ENCODE peak calls at places on chromosomes 13 and 19, in nine cellular contexts. Z is kidney, M is GM06990, S is left ventricle myocardium inferior, R is cardiac muscle cell, N is WERI-Rb-1, T is astrocyte of the spinal cord, L is fibroblast of lung, I is suprapubic skin. D is an unnamed sample.

GRCh38 chr13:75760182-75760981 is 124.3 kb downstream of the LMO7 start:
- DNase-seq in R (no peak), S (no peak), T (no peak), I (no peak), Z (peak), M (no peak), L (peak), N (no peak), D (peak)

GRCh38 chr13:42612021-42612765 is 38.2 kb downstream of the TNFSF11 start:
- DNase-seq in L (no peak), M (no peak), R (no peak), T (peak), N (no peak), I (no peak), S (no peak), Z (no peak), D (no peak)

GRCh38 chr13:21696865-21697448 is 26.1 kb downstream of the FGF9 start:
- DNase-seq in L (no peak), M (no peak), N (no peak), S (no peak), Z (no peak), T (no peak), I (no peak), R (no peak), D (no peak)

GRCh38 chr19:37551123-37551993 is 43.2 kb downstream of the ZNF571 start:
- DNase-seq in I (no peak), T (peak), S (peak), M (peak), L (peak), N (peak), Z (no peak), R (peak), D (no peak)

GRCh38 chr19:22603518-22604440 is 30.3 kb upstream of the ZNF492 start:
- DNase-seq in Z (no peak), S (no peak), L (no peak), I (no peak), M (no peak), R (no peak), N (no peak), T (no peak), D (no peak)

GRCh38 chr19:48480151-48480475 is 10.9 kb downstream of the CYTH2 start:
- DNase-seq in L (no peak), I (no peak), T (peak), S (peak), N (no peak), M (no peak), Z (peak), R (peak), D (no peak)

GRCh38 chr19:10517760-10518443 is 655 bp upstream of the S1PR5 start:
- DNase-seq in M (no peak), S (no peak), Z (peak), L (no peak), I (no peak), R (peak), N (no peak), T (no peak), D (peak)

GRCh38 chr13:51579676-51580075 is 4.6 kb upstream of the WDFY2 start:
- DNase-seq in Z (no peak), T (no peak), I (no peak), S (no peak), L (no peak), R (no peak), M (no peak), N (no peak), D (no peak)

GRCh38 chr13:43005460-43006236 is 13.6 kb upstream of the EPSTI1 start:
- DNase-seq in R (peak), N (no peak), S (no peak), L (peak), M (no peak), Z (no peak), T (peak), I (no peak), D (no peak)

GRCh38 chr13:35767256-35767981 is 290.9 kb upstream of the MAB21L1 start:
- DNase-seq in N (peak), R (no peak), Z (no peak), L (no peak), M (no peak), I (no peak), S (no peak), T (no peak), D (no peak)

GRCh38 chr13:113109151-113110047 is 3.8 kb downstream of the F7 start:
- DNase-seq in Z (peak), I (peak), T (no peak), S (peak), R (no peak), M (no peak), L (no peak), N (no peak), D (peak)

GRCh38 chr13:80727321-80727975 is 386.5 kb upstream of the SPRY2 start:
- DNase-seq in N (no peak), T (no peak), R (peak), L (no peak), Z (no peak), M (no peak), S (no peak), I (no peak), D (no peak)

GRCh38 chr13:41565221-41565620 is 107.9 kb downstream of the RGCC start:
- DNase-seq in I (no peak), R (peak), M (no peak), T (peak), N (no peak), Z (no peak), S (no peak), L (peak), D (no peak)

GRCh38 chr13:112596220-112596619 is 8.3 kb upstream of the TUBGCP3 start:
- DNase-seq in T (no peak), M (no peak), I (no peak), N (no peak), R (peak), S (no peak), L (peak), Z (no peak), D (no peak)

GRCh38 chr13:51244637-51245405 is 22.6 kb downstream of the FAM124A start:
- DNase-seq in L (no peak), I (no peak), S (no peak), N (no peak), M (no peak), Z (no peak), T (no peak), R (no peak), D (no peak)

GRCh38 chr19:24033962-24034342 is 53.0 kb upstream of the ZNF254 start:
- DNase-seq in R (peak), I (peak), L (peak), S (peak), M (no peak), Z (peak), N (peak), T (peak), D (peak)

GRCh38 chr19:12997225-12997966 is 2.1 kb downstream of the NFIX start:
- DNase-seq in M (no peak), L (no peak), R (no peak), N (no peak), Z (no peak), T (no peak), I (no peak), S (no peak), D (no peak)
- H3K4me3 ChIP-seq in M (no peak), L (peak), R (no peak), N (no peak), Z (peak), T (peak), I (peak), S (peak), D (no peak)

GRCh38 chr13:73275163-73275562 is 216.4 kb downstream of the KLF5 start:
- DNase-seq in N (no peak), S (no peak), Z (no peak), M (no peak), I (no peak), L (no peak), T (no peak), R (no peak), D (no peak)
- TF ChIP-seq CTCF in N (no peak), S (no peak), Z (no peak), M (no peak), I (no peak), L (no peak), T (no peak), R (no peak), D (no peak)

GRCh38 chr13:38686635-38687245 is at the start of gene FREM2:
- DNase-seq in S (no peak), L (peak), Z (peak), R (peak), N (peak), M (peak), T (peak), I (no peak), D (peak)
- H3K4me3 ChIP-seq in S (peak), L (no peak), Z (peak), R (peak), N (peak), M (peak), T (peak), I (peak), D (peak)

DNA sequence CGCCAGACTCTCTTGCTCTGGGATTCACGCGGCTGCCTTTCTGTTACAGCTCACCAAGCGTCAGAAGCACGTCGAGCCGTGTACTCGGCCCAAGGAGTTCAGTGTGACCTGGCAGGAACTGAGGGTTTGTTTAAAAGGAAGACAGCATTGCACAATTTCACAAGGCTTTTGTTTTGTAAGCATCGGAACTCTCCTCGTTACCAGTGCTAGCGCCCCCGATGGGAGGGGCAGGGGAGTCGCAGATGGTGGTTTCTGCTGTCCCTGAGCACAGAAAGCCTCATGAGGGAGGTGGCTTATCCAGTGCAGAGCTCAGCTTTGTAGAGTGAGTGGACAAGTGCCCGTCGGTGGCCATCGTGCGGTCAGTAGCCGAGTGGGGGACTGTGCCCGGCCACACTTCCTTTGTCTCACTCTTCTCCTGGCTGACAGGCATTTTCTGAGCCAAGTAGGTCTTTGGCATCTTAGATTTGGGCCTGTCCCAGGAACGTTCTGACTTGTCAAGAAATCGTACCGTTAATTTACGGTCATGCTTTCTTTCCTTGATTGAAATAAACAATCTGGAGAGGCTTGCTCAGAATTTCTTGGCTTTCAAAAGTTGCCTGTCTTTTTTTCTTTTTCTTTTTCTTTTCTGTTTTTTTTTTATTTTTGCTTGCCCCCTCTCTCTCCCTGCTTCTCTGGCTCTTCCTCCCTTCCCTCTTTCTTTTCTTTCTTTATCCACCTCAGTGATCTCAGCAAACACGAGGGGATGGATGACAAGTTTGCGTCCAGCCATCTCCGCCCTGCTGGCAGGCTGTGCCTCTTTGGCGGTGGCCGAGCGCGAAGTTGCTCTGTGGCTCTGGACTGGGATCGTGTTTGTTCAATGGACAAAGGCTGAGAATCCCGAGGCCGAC is 7.7 kb downstream of the KDM4B start:
- DNase-seq in M (no peak), Z (peak), T (peak), I (peak), N (no peak), R (peak), L (peak), S (peak), D (peak)
- TF ChIP-seq CTCF in M (peak), Z (peak), T (peak), I (peak), N (peak), R (peak), L (peak), S (no peak), D (peak)

DNA sequence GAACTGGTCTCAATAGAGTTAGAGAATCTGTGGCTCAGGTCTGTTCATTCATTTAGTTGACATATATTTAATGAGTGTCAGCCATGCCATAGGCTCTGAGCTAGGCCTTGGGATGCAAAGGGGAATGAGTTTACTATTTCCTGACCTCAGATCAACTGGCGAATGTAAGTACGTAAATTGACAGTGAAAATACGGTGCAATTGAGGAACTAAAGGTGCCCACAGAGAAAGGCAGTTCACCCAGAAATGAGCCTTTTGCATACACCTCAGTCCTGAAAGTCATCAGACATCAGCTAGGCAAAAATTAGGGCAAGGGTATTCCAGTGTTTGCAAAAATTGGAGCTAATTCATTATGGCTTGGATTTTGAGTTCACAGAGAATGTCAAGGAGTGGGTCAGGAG is 20.6 kb upstream of the UPF3A start:
- DNase-seq in I (no peak), L (no peak), R (no peak), T (no peak), M (no peak), S (no peak), Z (no peak), N (no peak), D (no peak)
- H3K4me3 ChIP-seq in I (no peak), L (no peak), R (no peak), T (no peak), M (no peak), S (no peak), Z (no peak), N (no peak), D (no peak)

GRCh38 chr19:35141627-35142401 is 1.2 kb upstream of the FXYD7 start:
- DNase-seq in L (peak), T (no peak), S (no peak), R (peak), Z (no peak), N (peak), I (no peak), M (no peak), D (no peak)
- TF ChIP-seq CTCF in L (no peak), T (no peak), S (no peak), R (no peak), Z (no peak), N (no peak), I (no peak), M (no peak), D (no peak)